ENCODE peak calls at places on chromosomes 5 and 9, in four cellular contexts. S is CD8-positive, alpha-beta memory T cell; D is pancreas; X is sigmoid colon. F is an unnamed sample.

GRCh38 chr9:81562221-81563019 is 126.9 kb downstream of the TLE1 start:
- DNase-seq in X (no peak), S (no peak), D (peak; percentile 72), F (no peak)

GRCh38 chr5:137610598-137610997 is 111.5 kb upstream of the SPOCK1 start:
- DNase-seq in D (no peak), S (no peak), X (no peak), F (no peak)

GRCh38 chr5:81313686-81314085 is 12.3 kb downstream of the ZCCHC9 start:
- DNase-seq in X (no peak), D (no peak), S (no peak), F (no peak)

GRCh38 chr5:173239233-173239593 is 4.2 kb upstream of the NKX2-5 start:
- DNase-seq in S (no peak), X (no peak), D (no peak), F (no peak)

GRCh38 chr5:158754018-158754514 is 345.6 kb downstream of the EBF1 start:
- DNase-seq in X (no peak), D (no peak), S (no peak), F (no peak)

GRCh38 chr5:119269061-119269579 is 86.7 kb upstream of the TNFAIP8 start:
- DNase-seq in X (peak; percentile 66), S (peak; percentile 37), D (peak; percentile 43), F (peak; percentile 31)

GRCh38 chr5:55850839-55851674 is at the start of gene IL31RA:
- DNase-seq in X (no peak), D (no peak), S (no peak), F (no peak)

GRCh38 chr5:137214446-137215189 is 284.5 kb downstream of the SPOCK1 start:
- DNase-seq in S (no peak), D (no peak), X (no peak), F (no peak)

GRCh38 chr5:147751156-147751830 is 31.2 kb downstream of the JAKMIP2 start:
- DNase-seq in S (no peak), D (no peak), X (peak; percentile 85), F (no peak)

GRCh38 chr5:131541766-131542165 is 93.3 kb downstream of the RAPGEF6 start:
- DNase-seq in S (no peak), D (no peak), X (no peak), F (no peak)

GRCh38 chr9:20271107-20271506 is 351.2 kb downstream of the MLLT3 start:
- DNase-seq in X (no peak), S (no peak), D (no peak), F (no peak)

GRCh38 chr5:150904479-150905311 is at the start of gene ZNF300:
- DNase-seq in S (peak; percentile 44), D (peak; percentile 84), X (peak; percentile 89), F (peak; percentile 85)

GRCh38 chr9:116087246-116087645 is 66.3 kb upstream of the PAPPA start:
- DNase-seq in D (no peak), X (no peak), S (no peak), F (peak; percentile 72)

GRCh38 chr5:19950897-19951296 is 37.1 kb downstream of the CDH18 start:
- DNase-seq in X (no peak), S (no peak), D (no peak), F (no peak)

GRCh38 chr5:66892715-66893114 is 296.5 kb downstream of the MAST4 start:
- DNase-seq in D (no peak), S (no peak), X (no peak), F (no peak)

GRCh38 chr5:96626956-96627355 is 35.2 kb upstream of the CAST start:
- DNase-seq in X (no peak), D (no peak), S (no peak), F (no peak)

GRCh38 chr5:54709096-54709495 is 191.5 kb downstream of the SNX18 start:
- DNase-seq in X (no peak), D (no peak), S (no peak), F (no peak)

GRCh38 chr9:95175523-95175922 is 142.0 kb downstream of the FANCC start:
- DNase-seq in S (no peak), X (no peak), D (no peak), F (no peak)

GRCh38 chr9:35579130-35579529 is 25.9 kb upstream of the TESK1 start:
- DNase-seq in S (no peak), X (no peak), D (no peak), F (no peak)

GRCh38 chr5:35908266-35908665 is 30.2 kb downstream of the CAPSL start:
- DNase-seq in D (no peak), S (no peak), X (no peak), F (no peak)

GRCh38 chr5:56588636-56589485 is 226.5 kb upstream of the MAP3K1 start:
- DNase-seq in S (peak; percentile 80), X (peak; percentile 74), D (no peak), F (peak; percentile 61)

F was measured in heart left ventricle.